ENCODE peak calls at places on chromosomes 3 and 15, in seven cellular contexts. One of them, this sample, is unnamed.

GRCh38 chr3:102400142-102400541 is 34.7 kb upstream of the ZPLD1 start:
- DNase-seq in activated B cell treated with CpG ODN at 0.5 μM for 24 hours: no peak
- DNase-seq in WERI-Rb-1: no peak
- DNase-seq in CD8-positive, alpha-beta T cell: no peak
- DNase-seq in hepatocyte: no peak
- DNase-seq in right lobe of liver: no peak
- DNase-seq in suprapubic skin: no peak
- DNase-seq in this sample: no peak

GRCh38 chr3:36372534-36372935 is 7.8 kb upstream of the STAC start:
- DNase-seq in WERI-Rb-1: no peak
- DNase-seq in activated B cell treated with CpG ODN at 0.5 μM for 24 hours: no peak
- DNase-seq in right lobe of liver: no peak
- DNase-seq in hepatocyte: no peak
- DNase-seq in CD8-positive, alpha-beta T cell: no peak
- DNase-seq in suprapubic skin: no peak
- DNase-seq in this sample: no peak

GRCh38 chr15:78315686-78316085 is 16.3 kb upstream of the SKIC8 start:
- DNase-seq in right lobe of liver: no peak
- DNase-seq in activated B cell treated with CpG ODN at 0.5 μM for 24 hours: no peak
- DNase-seq in CD8-positive, alpha-beta T cell: no peak
- DNase-seq in hepatocyte: peak
- DNase-seq in WERI-Rb-1: peak
- DNase-seq in suprapubic skin: no peak
- DNase-seq in this sample: no peak

GRCh38 chr3:100590114-100590839 is 19.1 kb upstream of the ADGRG7 start:
- DNase-seq in activated B cell treated with CpG ODN at 0.5 μM for 24 hours: no peak
- DNase-seq in WERI-Rb-1: peak
- DNase-seq in hepatocyte: peak
- DNase-seq in CD8-positive, alpha-beta T cell: peak
- DNase-seq in suprapubic skin: no peak
- DNase-seq in right lobe of liver: no peak
- DNase-seq in this sample: no peak

GRCh38 chr3:17894434-17895060 is 152.1 kb upstream of the TBC1D5 start:
- DNase-seq in suprapubic skin: no peak
- DNase-seq in CD8-positive, alpha-beta T cell: peak
- DNase-seq in activated B cell treated with CpG ODN at 0.5 μM for 24 hours: no peak
- DNase-seq in WERI-Rb-1: peak
- DNase-seq in hepatocyte: peak
- DNase-seq in right lobe of liver: no peak
- DNase-seq in this sample: no peak

GRCh38 chr15:87944687-87945086 is 311.9 kb downstream of the NTRK3 start:
- DNase-seq in hepatocyte: no peak
- DNase-seq in right lobe of liver: no peak
- DNase-seq in WERI-Rb-1: no peak
- DNase-seq in CD8-positive, alpha-beta T cell: no peak
- DNase-seq in activated B cell treated with CpG ODN at 0.5 μM for 24 hours: no peak
- DNase-seq in suprapubic skin: peak
- DNase-seq in this sample: no peak

GRCh38 chr3:69016102-69016501 is 2.6 kb upstream of the EOGT start:
- DNase-seq in right lobe of liver: no peak
- DNase-seq in hepatocyte: no peak
- DNase-seq in activated B cell treated with CpG ODN at 0.5 μM for 24 hours: no peak
- DNase-seq in CD8-positive, alpha-beta T cell: no peak
- DNase-seq in suprapubic skin: no peak
- DNase-seq in WERI-Rb-1: no peak
- DNase-seq in this sample: no peak

GRCh38 chr15:37783290-37783689 is 151.2 kb upstream of the TMCO5A start:
- DNase-seq in WERI-Rb-1: no peak
- DNase-seq in right lobe of liver: no peak
- DNase-seq in CD8-positive, alpha-beta T cell: no peak
- DNase-seq in hepatocyte: no peak
- DNase-seq in suprapubic skin: no peak
- DNase-seq in activated B cell treated with CpG ODN at 0.5 μM for 24 hours: no peak
- DNase-seq in this sample: no peak

GRCh38 chr3:140610544-140610943 is 67.3 kb upstream of the TRIM42 start:
- DNase-seq in right lobe of liver: no peak
- DNase-seq in activated B cell treated with CpG ODN at 0.5 μM for 24 hours: no peak
- DNase-seq in hepatocyte: no peak
- DNase-seq in suprapubic skin: no peak
- DNase-seq in WERI-Rb-1: no peak
- DNase-seq in CD8-positive, alpha-beta T cell: no peak
- DNase-seq in this sample: no peak

GRCh38 chr3:130759692-130760338 is 13.2 kb upstream of the PIK3R4 start:
- DNase-seq in WERI-Rb-1: peak
- DNase-seq in CD8-positive, alpha-beta T cell: peak
- DNase-seq in right lobe of liver: no peak
- DNase-seq in activated B cell treated with CpG ODN at 0.5 μM for 24 hours: no peak
- DNase-seq in suprapubic skin: no peak
- DNase-seq in hepatocyte: peak
- DNase-seq in this sample: no peak

GRCh38 chr15:44808557-44808956 is 72.2 kb downstream of the TRIM69 start:
- DNase-seq in suprapubic skin: no peak
- DNase-seq in CD8-positive, alpha-beta T cell: no peak
- DNase-seq in WERI-Rb-1: no peak
- DNase-seq in right lobe of liver: no peak
- DNase-seq in activated B cell treated with CpG ODN at 0.5 μM for 24 hours: no peak
- DNase-seq in hepatocyte: no peak
- DNase-seq in this sample: no peak

GRCh38 chr3:157089455-157090221 is 70.3 kb downstream of the CCNL1 start:
- DNase-seq in suprapubic skin: no peak
- DNase-seq in right lobe of liver: no peak
- DNase-seq in hepatocyte: peak
- DNase-seq in activated B cell treated with CpG ODN at 0.5 μM for 24 hours: peak
- DNase-seq in CD8-positive, alpha-beta T cell: no peak
- DNase-seq in WERI-Rb-1: peak
- DNase-seq in this sample: peak

GRCh38 chr3:46946416-46946815 is 30.1 kb downstream of the CCDC12 start:
- DNase-seq in suprapubic skin: no peak
- DNase-seq in hepatocyte: peak
- DNase-seq in right lobe of liver: peak
- DNase-seq in WERI-Rb-1: no peak
- DNase-seq in activated B cell treated with CpG ODN at 0.5 μM for 24 hours: no peak
- DNase-seq in CD8-positive, alpha-beta T cell: no peak
- DNase-seq in this sample: no peak

GRCh38 chr3:88334187-88334868 is 184.6 kb downstream of the C3orf38 start:
- DNase-seq in hepatocyte: no peak
- DNase-seq in CD8-positive, alpha-beta T cell: no peak
- DNase-seq in WERI-Rb-1: no peak
- DNase-seq in suprapubic skin: no peak
- DNase-seq in activated B cell treated with CpG ODN at 0.5 μM for 24 hours: no peak
- DNase-seq in right lobe of liver: no peak
- DNase-seq in this sample: no peak

GRCh38 chr3:154615451-154615850 is 185.5 kb upstream of the GPR149 start:
- DNase-seq in CD8-positive, alpha-beta T cell: no peak
- DNase-seq in right lobe of liver: peak
- DNase-seq in WERI-Rb-1: no peak
- DNase-seq in activated B cell treated with CpG ODN at 0.5 μM for 24 hours: no peak
- DNase-seq in hepatocyte: peak
- DNase-seq in suprapubic skin: no peak
- DNase-seq in this sample: no peak

GRCh38 chr3:111904376-111905241 is 45.5 kb downstream of the PHLDB2 start:
- DNase-seq in CD8-positive, alpha-beta T cell: no peak
- DNase-seq in WERI-Rb-1: no peak
- DNase-seq in right lobe of liver: no peak
- DNase-seq in activated B cell treated with CpG ODN at 0.5 μM for 24 hours: no peak
- DNase-seq in suprapubic skin: no peak
- DNase-seq in hepatocyte: peak
- DNase-seq in this sample: no peak

GRCh38 chr3:60025071-60026055 is 975.5 kb upstream of the CFAP20DC start:
- DNase-seq in WERI-Rb-1: no peak
- DNase-seq in activated B cell treated with CpG ODN at 0.5 μM for 24 hours: no peak
- DNase-seq in right lobe of liver: no peak
- DNase-seq in hepatocyte: no peak
- DNase-seq in suprapubic skin: no peak
- DNase-seq in CD8-positive, alpha-beta T cell: no peak
- DNase-seq in this sample: no peak

GRCh38 chr15:52257734-52258062 is 37.9 kb downstream of the MYO5C start:
- DNase-seq in activated B cell treated with CpG ODN at 0.5 μM for 24 hours: no peak
- DNase-seq in hepatocyte: no peak
- DNase-seq in WERI-Rb-1: peak
- DNase-seq in suprapubic skin: no peak
- DNase-seq in CD8-positive, alpha-beta T cell: no peak
- DNase-seq in right lobe of liver: no peak
- DNase-seq in this sample: no peak

GRCh38 chr3:27289769-27290413 is 79.3 kb downstream of the NEK10 start:
- DNase-seq in activated B cell treated with CpG ODN at 0.5 μM for 24 hours: no peak
- DNase-seq in suprapubic skin: no peak
- DNase-seq in hepatocyte: no peak
- DNase-seq in right lobe of liver: no peak
- DNase-seq in CD8-positive, alpha-beta T cell: no peak
- DNase-seq in WERI-Rb-1: no peak
- DNase-seq in this sample: no peak

GRCh38 chr3:194871143-194871863 is 185.6 kb downstream of the FAM43A start:
- DNase-seq in activated B cell treated with CpG ODN at 0.5 μM for 24 hours: peak
- DNase-seq in suprapubic skin: peak
- DNase-seq in right lobe of liver: no peak
- DNase-seq in WERI-Rb-1: peak
- DNase-seq in hepatocyte: peak
- DNase-seq in CD8-positive, alpha-beta T cell: no peak
- DNase-seq in this sample: peak
- TF ChIP-seq CTCF in activated B cell treated with CpG ODN at 0.5 μM for 24 hours: no peak
- TF ChIP-seq CTCF in suprapubic skin: no peak
- TF ChIP-seq CTCF in right lobe of liver: no peak
- TF ChIP-seq CTCF in WERI-Rb-1: no peak
- TF ChIP-seq CTCF in hepatocyte: peak
- TF ChIP-seq CTCF in CD8-positive, alpha-beta T cell: no peak
- TF ChIP-seq CTCF in this sample: no peak

DNA sequence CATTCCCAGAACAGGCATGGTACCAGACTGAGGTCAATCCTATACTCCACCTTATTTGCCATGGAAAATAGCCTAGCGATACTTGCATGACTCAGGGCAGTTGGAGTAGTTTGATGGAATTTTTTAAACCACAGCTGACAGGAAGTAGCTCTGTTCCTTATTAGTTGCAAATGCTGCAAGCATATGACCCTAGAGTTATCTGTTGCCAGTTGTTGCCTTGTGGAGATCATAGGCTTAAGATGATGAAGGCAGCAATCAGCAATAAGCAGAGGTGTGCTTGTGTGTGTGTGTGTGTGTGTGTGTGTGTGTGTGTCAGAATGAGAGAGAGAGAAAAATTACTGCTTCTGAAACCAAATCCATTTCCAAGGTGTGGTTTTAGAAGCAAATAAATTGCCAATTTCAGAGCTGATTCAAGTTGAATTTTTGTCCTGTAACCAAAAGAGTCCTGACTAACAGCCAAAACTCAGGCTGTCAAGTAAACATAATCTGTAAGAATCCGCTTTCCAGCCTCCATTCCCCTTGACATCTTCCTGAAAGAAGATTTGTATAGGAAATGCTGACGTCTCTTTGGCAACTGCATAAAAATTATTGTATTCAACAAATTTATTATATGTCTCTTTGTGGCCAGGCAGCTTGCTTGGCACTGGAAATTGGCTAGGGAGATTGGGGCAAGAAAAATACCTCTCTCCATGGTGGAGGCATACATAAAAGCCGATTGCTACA is 141.2 kb downstream of the SERPINI1 start:
- DNase-seq in activated B cell treated with CpG ODN at 0.5 μM for 24 hours: no peak
- DNase-seq in suprapubic skin: no peak
- DNase-seq in right lobe of liver: no peak
- DNase-seq in WERI-Rb-1: no peak
- DNase-seq in hepatocyte: peak
- DNase-seq in CD8-positive, alpha-beta T cell: no peak
- DNase-seq in this sample: no peak
- TF ChIP-seq CTCF in activated B cell treated with CpG ODN at 0.5 μM for 24 hours: no peak
- TF ChIP-seq CTCF in suprapubic skin: no peak
- TF ChIP-seq CTCF in right lobe of liver: no peak
- TF ChIP-seq CTCF in WERI-Rb-1: no peak
- TF ChIP-seq CTCF in hepatocyte: no peak
- TF ChIP-seq CTCF in CD8-positive, alpha-beta T cell: no peak
- TF ChIP-seq CTCF in this sample: no peak

GRCh38 chr15:90857883-90858443 is 10.4 kb upstream of the FURIN start:
- DNase-seq in right lobe of liver: no peak
- DNase-seq in CD8-positive, alpha-beta T cell: no peak
- DNase-seq in WERI-Rb-1: no peak
- DNase-seq in activated B cell treated with CpG ODN at 0.5 μM for 24 hours: no peak
- DNase-seq in hepatocyte: no peak
- DNase-seq in suprapubic skin: no peak
- DNase-seq in this sample: no peak
- TF ChIP-seq CTCF in right lobe of liver: no peak
- TF ChIP-seq CTCF in CD8-positive, alpha-beta T cell: no peak
- TF ChIP-seq CTCF in WERI-Rb-1: no peak
- TF ChIP-seq CTCF in activated B cell treated with CpG ODN at 0.5 μM for 24 hours: no peak
- TF ChIP-seq CTCF in hepatocyte: no peak
- TF ChIP-seq CTCF in suprapubic skin: no peak
- TF ChIP-seq CTCF in this sample: no peak

DNA sequence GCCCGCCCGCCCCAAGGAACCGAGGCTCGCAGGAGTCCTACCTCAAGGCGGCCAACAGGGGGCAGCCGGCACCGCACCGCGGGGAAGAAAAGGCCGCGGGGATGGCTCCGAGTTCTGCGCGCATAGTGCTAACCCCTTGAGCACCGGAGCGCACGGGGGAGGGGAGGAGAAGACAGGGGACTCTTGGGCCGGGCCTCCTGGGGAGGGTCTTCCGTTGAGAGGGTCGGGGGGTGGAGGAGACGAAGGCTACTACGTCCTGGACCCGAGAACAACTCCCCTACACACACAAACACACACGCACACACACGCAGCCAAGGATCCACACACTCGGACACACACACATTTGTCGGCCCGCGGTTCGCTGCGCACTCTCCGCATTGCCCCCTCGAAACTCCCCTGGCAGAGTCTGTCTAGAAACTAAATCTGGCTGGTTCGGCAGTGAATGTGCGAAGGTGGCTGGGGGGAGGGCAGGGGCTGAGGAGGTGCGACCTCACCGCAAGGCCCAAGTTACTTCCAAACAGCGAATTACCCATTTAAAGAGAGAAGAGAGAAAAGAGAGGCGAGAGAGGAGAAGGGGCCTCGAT is 1.8 kb downstream of the WNT5A start:
- DNase-seq in activated B cell treated with CpG ODN at 0.5 μM for 24 hours: no peak
- DNase-seq in hepatocyte: peak
- DNase-seq in WERI-Rb-1: peak
- DNase-seq in right lobe of liver: peak
- DNase-seq in suprapubic skin: no peak
- DNase-seq in CD8-positive, alpha-beta T cell: no peak
- DNase-seq in this sample: peak
- TF ChIP-seq CTCF in activated B cell treated with CpG ODN at 0.5 μM for 24 hours: no peak
- TF ChIP-seq CTCF in hepatocyte: peak
- TF ChIP-seq CTCF in WERI-Rb-1: peak
- TF ChIP-seq CTCF in right lobe of liver: peak
- TF ChIP-seq CTCF in suprapubic skin: no peak
- TF ChIP-seq CTCF in CD8-positive, alpha-beta T cell: no peak
- TF ChIP-seq CTCF in this sample: peak

GRCh38 chr3:129120254-129121004 is 1.2 kb downstream of the RAB43 start:
- DNase-seq in hepatocyte: peak
- DNase-seq in CD8-positive, alpha-beta T cell: peak
- DNase-seq in suprapubic skin: peak
- DNase-seq in WERI-Rb-1: peak
- DNase-seq in right lobe of liver: peak
- DNase-seq in activated B cell treated with CpG ODN at 0.5 μM for 24 hours: peak
- DNase-seq in this sample: peak
- TF ChIP-seq CTCF in hepatocyte: peak
- TF ChIP-seq CTCF in CD8-positive, alpha-beta T cell: peak
- TF ChIP-seq CTCF in suprapubic skin: peak
- TF ChIP-seq CTCF in WERI-Rb-1: no peak
- TF ChIP-seq CTCF in right lobe of liver: peak
- TF ChIP-seq CTCF in activated B cell treated with CpG ODN at 0.5 μM for 24 hours: no peak
- TF ChIP-seq CTCF in this sample: peak

GRCh38 chr15:40029979-40030893 is 8.7 kb downstream of the SRP14 start:
- DNase-seq in CD8-positive, alpha-beta T cell: no peak
- DNase-seq in suprapubic skin: no peak
- DNase-seq in activated B cell treated with CpG ODN at 0.5 μM for 24 hours: no peak
- DNase-seq in WERI-Rb-1: peak
- DNase-seq in hepatocyte: peak
- DNase-seq in right lobe of liver: no peak
- DNase-seq in this sample: no peak
- TF ChIP-seq CTCF in CD8-positive, alpha-beta T cell: peak
- TF ChIP-seq CTCF in suprapubic skin: no peak
- TF ChIP-seq CTCF in activated B cell treated with CpG ODN at 0.5 μM for 24 hours: peak
- TF ChIP-seq CTCF in WERI-Rb-1: peak
- TF ChIP-seq CTCF in hepatocyte: peak
- TF ChIP-seq CTCF in right lobe of liver: peak
- TF ChIP-seq CTCF in this sample: peak